ENCODE peak calls at places on chromosomes 6 and 20, in seven cellular contexts. One of them, this sample, is unnamed. For H3K4me1, the result is how much of the 10 kb centered on the place peaks cover.

GRCh38 chr6:45054610-45055009 is 273.5 kb upstream of the RUNX2 start:
- DNase-seq in A549: no peak
- DNase-seq in GM12878: no peak
- DNase-seq in pancreas: no peak
- DNase-seq in mammary epithelial cell: no peak
- DNase-seq in CD4-positive, alpha-beta memory T cell: no peak
- DNase-seq in uterus: no peak
- DNase-seq in this sample: no peak

GRCh38 chr6:75230484-75231325 is 12.9 kb downstream of the COX7A2 start:
- DNase-seq in A549: peak
- DNase-seq in GM12878: no peak
- DNase-seq in pancreas: peak
- DNase-seq in mammary epithelial cell: peak
- DNase-seq in CD4-positive, alpha-beta memory T cell: no peak
- DNase-seq in uterus: no peak
- DNase-seq in this sample: no peak

GRCh38 chr6:140082867-140083297 is 708.4 kb upstream of the CITED2 start:
- DNase-seq in A549: no peak
- DNase-seq in GM12878: no peak
- DNase-seq in pancreas: no peak
- DNase-seq in mammary epithelial cell: peak
- DNase-seq in CD4-positive, alpha-beta memory T cell: no peak
- DNase-seq in uterus: peak
- DNase-seq in this sample: no peak

GRCh38 chr6:56245903-56246351 is 1.5 kb downstream of the COL21A1 start:
- DNase-seq in A549: no peak
- DNase-seq in GM12878: no peak
- DNase-seq in pancreas: no peak
- DNase-seq in mammary epithelial cell: no peak
- DNase-seq in CD4-positive, alpha-beta memory T cell: no peak
- DNase-seq in uterus: no peak
- DNase-seq in this sample: no peak

GRCh38 chr20:57573893-57574292 is 13.0 kb downstream of the PCK1 start:
- DNase-seq in A549: no peak
- DNase-seq in GM12878: no peak
- DNase-seq in pancreas: no peak
- DNase-seq in mammary epithelial cell: no peak
- DNase-seq in CD4-positive, alpha-beta memory T cell: no peak
- DNase-seq in uterus: no peak
- DNase-seq in this sample: no peak

GRCh38 chr6:138979365-138979764 is 8.7 kb downstream of the REPS1 start:
- DNase-seq in A549: no peak
- DNase-seq in GM12878: no peak
- DNase-seq in pancreas: no peak
- DNase-seq in mammary epithelial cell: no peak
- DNase-seq in CD4-positive, alpha-beta memory T cell: no peak
- DNase-seq in uterus: no peak
- DNase-seq in this sample: no peak

GRCh38 chr6:49118475-49118874 is 344.6 kb downstream of the MMUT start:
- DNase-seq in A549: no peak
- DNase-seq in GM12878: no peak
- DNase-seq in pancreas: no peak
- DNase-seq in mammary epithelial cell: no peak
- DNase-seq in CD4-positive, alpha-beta memory T cell: no peak
- DNase-seq in uterus: no peak
- DNase-seq in this sample: no peak

GRCh38 chr6:27547157-27548075 is 74.5 kb upstream of the ZNF184 start:
- DNase-seq in A549: peak
- DNase-seq in GM12878: peak
- DNase-seq in pancreas: no peak
- DNase-seq in mammary epithelial cell: peak
- DNase-seq in CD4-positive, alpha-beta memory T cell: no peak
- DNase-seq in uterus: no peak
- DNase-seq in this sample: peak

GRCh38 chr6:80437186-80437585 is 330.7 kb downstream of the BCKDHB start:
- DNase-seq in A549: no peak
- DNase-seq in GM12878: no peak
- DNase-seq in pancreas: no peak
- DNase-seq in mammary epithelial cell: no peak
- DNase-seq in CD4-positive, alpha-beta memory T cell: no peak
- DNase-seq in uterus: no peak
- DNase-seq in this sample: no peak

GRCh38 chr6:159117541-159117940 is 51.7 kb upstream of the FNDC1 start:
- DNase-seq in A549: no peak
- DNase-seq in GM12878: no peak
- DNase-seq in pancreas: no peak
- DNase-seq in mammary epithelial cell: no peak
- DNase-seq in CD4-positive, alpha-beta memory T cell: no peak
- DNase-seq in uterus: no peak
- DNase-seq in this sample: no peak

GRCh38 chr6:137699036-137699683 is 167.9 kb upstream of the TNFAIP3 start:
- DNase-seq in A549: no peak
- DNase-seq in GM12878: no peak
- DNase-seq in pancreas: no peak
- DNase-seq in mammary epithelial cell: no peak
- DNase-seq in CD4-positive, alpha-beta memory T cell: no peak
- DNase-seq in uterus: no peak
- DNase-seq in this sample: no peak

GRCh38 chr20:21102252-21102609 is 3.9 kb downstream of the LINC00237 start:
- DNase-seq in A549: no peak
- DNase-seq in GM12878: no peak
- DNase-seq in pancreas: peak
- DNase-seq in mammary epithelial cell: no peak
- DNase-seq in CD4-positive, alpha-beta memory T cell: peak
- DNase-seq in uterus: no peak
- DNase-seq in this sample: no peak

GRCh38 chr6:39938773-39939381 is 4.6 kb upstream of the MOCS1 start:
- DNase-seq in A549: no peak
- DNase-seq in GM12878: no peak
- DNase-seq in pancreas: no peak
- DNase-seq in mammary epithelial cell: no peak
- DNase-seq in CD4-positive, alpha-beta memory T cell: no peak
- DNase-seq in uterus: no peak
- DNase-seq in this sample: no peak

GRCh38 chr6:91141352-91141751 is 554.5 kb upstream of the MAP3K7 start:
- DNase-seq in A549: no peak
- DNase-seq in GM12878: no peak
- DNase-seq in pancreas: no peak
- DNase-seq in mammary epithelial cell: no peak
- DNase-seq in CD4-positive, alpha-beta memory T cell: no peak
- DNase-seq in uterus: no peak
- DNase-seq in this sample: no peak

GRCh38 chr6:26272171-26272631 is 92.8 kb upstream of the BTN3A2 start:
- DNase-seq in A549: no peak
- DNase-seq in GM12878: no peak
- DNase-seq in pancreas: peak
- DNase-seq in mammary epithelial cell: peak
- DNase-seq in CD4-positive, alpha-beta memory T cell: peak
- DNase-seq in uterus: peak
- DNase-seq in this sample: peak

GRCh38 chr6:63448229-63448628 is 124.1 kb upstream of the LOC128125822 start:
- DNase-seq in A549: peak
- DNase-seq in GM12878: no peak
- DNase-seq in pancreas: no peak
- DNase-seq in mammary epithelial cell: no peak
- DNase-seq in CD4-positive, alpha-beta memory T cell: no peak
- DNase-seq in uterus: no peak
- DNase-seq in this sample: no peak

GRCh38 chr20:4038047-4038459 is 22.7 kb upstream of the RNF24 start:
- DNase-seq in A549: peak
- DNase-seq in GM12878: peak
- DNase-seq in pancreas: peak
- DNase-seq in mammary epithelial cell: peak
- DNase-seq in CD4-positive, alpha-beta memory T cell: peak
- DNase-seq in uterus: no peak
- DNase-seq in this sample: peak

GRCh38 chr20:61304750-61305149 is 52.7 kb downstream of the CDH4 start:
- DNase-seq in A549: no peak
- DNase-seq in GM12878: no peak
- DNase-seq in pancreas: no peak
- DNase-seq in mammary epithelial cell: no peak
- DNase-seq in CD4-positive, alpha-beta memory T cell: no peak
- DNase-seq in uterus: no peak
- DNase-seq in this sample: no peak

GRCh38 chr20:22974354-22974753 is 60.8 kb upstream of the SSTR4 start:
- DNase-seq in A549: peak
- DNase-seq in GM12878: no peak
- DNase-seq in pancreas: no peak
- DNase-seq in mammary epithelial cell: peak
- DNase-seq in CD4-positive, alpha-beta memory T cell: no peak
- DNase-seq in uterus: no peak
- DNase-seq in this sample: no peak

GRCh38 chr6:132750455-132751248 is 7.1 kb downstream of the VNN2 start:
- DNase-seq in A549: no peak
- DNase-seq in GM12878: peak
- DNase-seq in pancreas: no peak
- DNase-seq in mammary epithelial cell: no peak
- DNase-seq in CD4-positive, alpha-beta memory T cell: no peak
- DNase-seq in uterus: no peak
- DNase-seq in this sample: no peak
- H3K4me1 ChIP-seq in A549: under half
- H3K4me1 ChIP-seq in GM12878: under half
- H3K4me1 ChIP-seq in pancreas: under half
- H3K4me1 ChIP-seq in mammary epithelial cell: under half
- H3K4me1 ChIP-seq in CD4-positive, alpha-beta memory T cell: under half
- H3K4me1 ChIP-seq in uterus: under half
- H3K4me1 ChIP-seq in this sample: under half

DNA sequence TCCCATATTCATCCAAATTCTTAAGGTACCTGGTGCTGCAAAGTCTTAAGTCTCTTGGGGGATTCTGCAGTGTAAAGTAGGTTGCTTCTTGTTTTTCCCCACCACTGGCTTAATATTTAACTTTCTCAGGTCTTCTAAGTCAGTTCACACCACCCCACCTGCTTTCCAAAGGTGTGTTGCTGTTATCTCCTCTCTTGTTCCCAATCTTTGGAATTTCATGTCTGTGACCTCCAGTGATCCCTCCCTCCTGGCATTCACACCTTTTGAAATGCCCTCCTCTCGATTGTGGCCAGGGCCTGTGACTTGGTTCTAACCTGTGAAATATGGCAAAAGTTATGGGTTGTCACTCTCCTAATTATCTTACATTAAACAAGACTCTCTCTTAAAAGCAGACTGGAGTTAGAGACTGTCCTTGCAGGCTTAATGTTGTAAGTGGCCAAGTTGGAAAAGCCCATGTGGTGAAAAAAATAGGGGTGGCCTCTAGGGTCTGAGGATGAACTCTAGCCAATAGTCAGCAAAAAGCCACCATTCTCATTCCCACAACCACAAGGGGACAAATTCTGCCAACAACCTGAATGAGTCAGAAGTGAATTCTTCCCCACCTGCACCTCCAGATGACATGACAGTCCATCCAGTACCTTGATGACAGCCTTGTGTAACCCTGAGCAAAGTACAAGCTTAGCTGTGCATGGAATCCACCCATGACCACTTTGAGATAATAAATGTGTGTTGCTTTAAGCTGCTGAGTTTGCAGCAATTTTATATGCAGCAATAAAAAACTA is 45.1 kb downstream of the ADGRF1 start:
- DNase-seq in A549: no peak
- DNase-seq in GM12878: no peak
- DNase-seq in pancreas: no peak
- DNase-seq in mammary epithelial cell: peak
- DNase-seq in CD4-positive, alpha-beta memory T cell: no peak
- DNase-seq in uterus: no peak
- DNase-seq in this sample: peak
- H3K4me1 ChIP-seq in A549: under half
- H3K4me1 ChIP-seq in GM12878: under half
- H3K4me1 ChIP-seq in pancreas: under half
- H3K4me1 ChIP-seq in mammary epithelial cell: under half
- H3K4me1 ChIP-seq in CD4-positive, alpha-beta memory T cell: under half
- H3K4me1 ChIP-seq in uterus: under half
- H3K4me1 ChIP-seq in this sample: half or more

GRCh38 chr6:167839755-167840154 is 13.0 kb downstream of the AFDN start:
- DNase-seq in A549: no peak
- DNase-seq in GM12878: no peak
- DNase-seq in pancreas: no peak
- DNase-seq in mammary epithelial cell: no peak
- DNase-seq in CD4-positive, alpha-beta memory T cell: no peak
- DNase-seq in uterus: no peak
- DNase-seq in this sample: no peak

GRCh38 chr6:167838207-167838748 is 11.6 kb downstream of the AFDN start:
- DNase-seq in A549: no peak
- DNase-seq in GM12878: no peak
- DNase-seq in pancreas: no peak
- DNase-seq in mammary epithelial cell: no peak
- DNase-seq in CD4-positive, alpha-beta memory T cell: no peak
- DNase-seq in uterus: no peak
- DNase-seq in this sample: no peak

GRCh38 chr6:167839343-167839742 is 12.6 kb downstream of the AFDN start:
- DNase-seq in A549: no peak
- DNase-seq in GM12878: no peak
- DNase-seq in pancreas: no peak
- DNase-seq in mammary epithelial cell: no peak
- DNase-seq in CD4-positive, alpha-beta memory T cell: no peak
- DNase-seq in uterus: no peak
- DNase-seq in this sample: no peak

GRCh38 chr6:167835260-167835659 is 8.5 kb downstream of the AFDN start:
- DNase-seq in A549: no peak
- DNase-seq in GM12878: no peak
- DNase-seq in pancreas: no peak
- DNase-seq in mammary epithelial cell: no peak
- DNase-seq in CD4-positive, alpha-beta memory T cell: no peak
- DNase-seq in uterus: no peak
- DNase-seq in this sample: no peak

GRCh38 chr6:167836722-167837121 is 10.0 kb downstream of the AFDN start:
- DNase-seq in A549: no peak
- DNase-seq in GM12878: no peak
- DNase-seq in pancreas: no peak
- DNase-seq in mammary epithelial cell: no peak
- DNase-seq in CD4-positive, alpha-beta memory T cell: no peak
- DNase-seq in uterus: no peak
- DNase-seq in this sample: no peak
- H3K4me1 ChIP-seq in A549: under half
- H3K4me1 ChIP-seq in GM12878: under half
- H3K4me1 ChIP-seq in pancreas: under half
- H3K4me1 ChIP-seq in mammary epithelial cell: under half
- H3K4me1 ChIP-seq in CD4-positive, alpha-beta memory T cell: under half
- H3K4me1 ChIP-seq in uterus: under half
- H3K4me1 ChIP-seq in this sample: under half

GRCh38 chr20:32775240-32775991 is 13.2 kb downstream of the DNMT3B start:
- DNase-seq in A549: no peak
- DNase-seq in GM12878: no peak
- DNase-seq in pancreas: no peak
- DNase-seq in mammary epithelial cell: peak
- DNase-seq in CD4-positive, alpha-beta memory T cell: no peak
- DNase-seq in uterus: no peak
- DNase-seq in this sample: no peak

GRCh38 chr20:32773214-32773613 is 11.0 kb downstream of the DNMT3B start:
- DNase-seq in A549: no peak
- DNase-seq in GM12878: no peak
- DNase-seq in pancreas: no peak
- DNase-seq in mammary epithelial cell: no peak
- DNase-seq in CD4-positive, alpha-beta memory T cell: no peak
- DNase-seq in uterus: no peak
- DNase-seq in this sample: no peak

GRCh38 chr20:32772046-32772445 is 9.9 kb downstream of the DNMT3B start:
- DNase-seq in A549: no peak
- DNase-seq in GM12878: no peak
- DNase-seq in pancreas: no peak
- DNase-seq in mammary epithelial cell: no peak
- DNase-seq in CD4-positive, alpha-beta memory T cell: no peak
- DNase-seq in uterus: no peak
- DNase-seq in this sample: no peak

GRCh38 chr20:32777177-32777956 is 15.2 kb downstream of the DNMT3B start:
- DNase-seq in A549: peak
- DNase-seq in GM12878: no peak
- DNase-seq in pancreas: peak
- DNase-seq in mammary epithelial cell: no peak
- DNase-seq in CD4-positive, alpha-beta memory T cell: no peak
- DNase-seq in uterus: no peak
- DNase-seq in this sample: no peak

GRCh38 chr20:32773880-32774279 is 11.7 kb downstream of the DNMT3B start:
- DNase-seq in A549: no peak
- DNase-seq in GM12878: no peak
- DNase-seq in pancreas: no peak
- DNase-seq in mammary epithelial cell: no peak
- DNase-seq in CD4-positive, alpha-beta memory T cell: no peak
- DNase-seq in uterus: no peak
- DNase-seq in this sample: no peak
- H3K4me1 ChIP-seq in A549: under half
- H3K4me1 ChIP-seq in GM12878: under half
- H3K4me1 ChIP-seq in pancreas: under half
- H3K4me1 ChIP-seq in mammary epithelial cell: under half
- H3K4me1 ChIP-seq in CD4-positive, alpha-beta memory T cell: under half
- H3K4me1 ChIP-seq in uterus: under half
- H3K4me1 ChIP-seq in this sample: under half

This sample was measured in PC-9.